ENCODE peak calls at places on chromosomes 11 and 22, in nine cellular contexts. V is K562, H is pancreas, U is upper lobe of left lung, W is IMR-90, T is fibroblast of lung, I is GM23248, A is esophagus squamous epithelium, M is psoas muscle. B is an unnamed sample.

GRCh38 chr11:63558459-63559157 is 4.6 kb downstream of the PLAAT2 start:
- DNase-seq in U (no peak), I (no peak), M (no peak), W (no peak), V (no peak), H (no peak), T (no peak), A (no peak), B (no peak)

GRCh38 chr22:37259540-37260029 is 15.5 kb upstream of the RAC2 start:
- DNase-seq in T (peak; percentile 53), W (peak; percentile 61), H (no peak), V (peak; percentile 46), U (no peak), M (no peak), I (peak; percentile 77), A (no peak), B (no peak)

GRCh38 chr22:24155597-24156145 is 25.6 kb upstream of the SUSD2 start:
- DNase-seq in W (peak; percentile 65), T (peak; percentile 74), I (peak; percentile 93), V (no peak), H (peak; percentile 78), M (peak; percentile 88), U (peak; percentile 95), A (no peak), B (peak; percentile 39)

GRCh38 chr11:843086-843704 is 543 bp downstream of the TSPAN4 start:
- DNase-seq in U (no peak), M (no peak), T (no peak), H (peak; percentile 52), V (peak; percentile 57), A (no peak), I (peak; percentile 63), W (no peak), B (no peak)

GRCh38 chr11:119316729-119317591 is at the start of gene MCAM:
- DNase-seq in I (peak; percentile 56), M (no peak), V (peak; percentile 93), A (no peak), U (peak; percentile 88), H (no peak), W (peak; percentile 48), T (peak; percentile 33), B (peak; percentile 60)

GRCh38 chr11:36456136-36456535 is 53.9 kb downstream of the TRAF6 start:
- DNase-seq in U (peak; percentile 10), H (no peak), V (no peak), A (no peak), I (no peak), W (no peak), M (no peak), T (peak; percentile 77), B (no peak)

GRCh38 chr11:120912504-120912903 is 111.4 kb upstream of the TBCEL start:
- DNase-seq in W (peak; percentile 57), T (peak; percentile 55), H (no peak), M (no peak), A (no peak), U (no peak), I (peak; percentile 67), V (no peak), B (no peak)

GRCh38 chr22:36419912-36420882 is 32.4 kb upstream of the MYH9 start:
- DNase-seq in M (no peak), H (no peak), W (no peak), I (peak; percentile 19), T (no peak), V (no peak), U (no peak), A (no peak), B (no peak)

GRCh38 chr11:66936326-66936725 is 21.9 kb downstream of the PC start:
- DNase-seq in I (peak; percentile 58), H (no peak), A (no peak), T (peak; percentile 97), U (no peak), W (peak; percentile 97), M (no peak), V (no peak), B (no peak)

GRCh38 chr11:94638278-94638901 is 71.2 kb downstream of the PIWIL4 start:
- DNase-seq in M (no peak), A (no peak), V (no peak), H (no peak), W (no peak), U (no peak), I (peak; percentile 24), T (no peak), B (no peak)

GRCh38 chr22:36367479-36367878 is 20.3 kb downstream of the MYH9 start:
- DNase-seq in H (no peak), W (no peak), U (no peak), I (no peak), V (no peak), M (no peak), T (no peak), A (no peak), B (no peak)

GRCh38 chr11:26931248-26931631 is 62.7 kb upstream of the FIBIN start:
- DNase-seq in V (no peak), H (no peak), T (peak; percentile 57), A (no peak), U (no peak), W (peak; percentile 30), M (no peak), I (peak; percentile 52), B (no peak)

GRCh38 chr11:19433791-19434190 is 193.0 kb upstream of the E2F8 start:
- DNase-seq in W (no peak), I (no peak), M (no peak), A (no peak), V (no peak), H (no peak), T (no peak), U (no peak), B (no peak)

GRCh38 chr11:20596629-20597129 is 2.7 kb upstream of the SLC6A5 start:
- DNase-seq in M (no peak), V (peak; percentile 20), T (no peak), U (peak; percentile 75), W (no peak), H (no peak), I (peak; percentile 15), A (no peak), B (no peak)

GRCh38 chr11:29432719-29433325 is 584.0 kb downstream of the KCNA4 start:
- DNase-seq in I (peak; percentile 43), M (no peak), W (peak; percentile 6), U (no peak), A (no peak), T (peak; percentile 9), H (no peak), V (peak; percentile 9), B (no peak)

GRCh38 chr11:69654660-69655478 is 13.9 kb downstream of the CCND1 start:
- DNase-seq in A (no peak), I (peak; percentile 70), M (peak; percentile 38), T (peak; percentile 49), H (peak; percentile 49), V (no peak), W (peak; percentile 52), U (no peak), B (no peak)

GRCh38 chr22:36541831-36542391 is 12.9 kb upstream of the EIF3D start:
- DNase-seq in A (no peak), I (peak; percentile 96), W (peak; percentile 96), H (no peak), T (peak; percentile 70), V (no peak), M (no peak), U (no peak), B (no peak)

GRCh38 chr22:32596471-32596870 is 121.9 kb downstream of the FBXO7 start:
- DNase-seq in V (no peak), I (no peak), A (no peak), H (no peak), W (no peak), T (no peak), U (no peak), M (no peak), B (no peak)

GRCh38 chr22:48483764-48484528 is 1343.7 kb downstream of the BRD1 start:
- DNase-seq in M (peak; percentile 11), W (no peak), T (no peak), U (no peak), I (no peak), A (no peak), V (no peak), H (no peak), B (no peak)

GRCh38 chr11:125743681-125744080 is 2.4 kb upstream of the PATE1 start:
- DNase-seq in T (no peak), V (no peak), A (no peak), W (no peak), M (no peak), H (no peak), I (peak; percentile 17), U (no peak), B (no peak)

GRCh38 chr22:44668190-44668885 is 33.7 kb upstream of the PRR5 start:
- DNase-seq in M (peak; percentile 53), A (no peak), H (no peak), V (peak; percentile 80), U (peak; percentile 90), I (peak; percentile 63), W (no peak), T (no peak), B (no peak)

GRCh38 chr11:34188181-34188580 is 82.8 kb downstream of the NAT10 start:
- DNase-seq in M (no peak), A (no peak), W (no peak), T (no peak), I (no peak), V (no peak), H (no peak), U (no peak), B (no peak)

GRCh38 chr11:91296628-91297027 is 928.0 kb upstream of the FAT3 start:
- DNase-seq in V (no peak), U (no peak), W (peak; percentile 63), T (peak; percentile 83), H (no peak), M (no peak), I (no peak), A (no peak), B (no peak)

GRCh38 chr11:57778318-57779037 is 16.9 kb downstream of the CTNND1 start:
- DNase-seq in U (no peak), A (no peak), W (peak; percentile 98), I (peak; percentile 92), M (peak; percentile 88), H (peak; percentile 89), T (peak; percentile 96), V (peak; percentile 61), B (peak; percentile 94)
- H3K4me1 ChIP-seq in U (peaks cover 98% of the 10 kb centered on the region), A (peaks cover 98% of the 10 kb centered on the region), W (peaks cover 31% of the 10 kb centered on the region), I (peaks cover 55% of the 10 kb centered on the region), M (peaks cover 82% of the 10 kb centered on the region), H (peaks cover 77% of the 10 kb centered on the region), T (peaks cover 31% of the 10 kb centered on the region), V (peaks cover 26% of the 10 kb centered on the region), B (peaks cover 68% of the 10 kb centered on the region)

GRCh38 chr22:42799462-42800405 is 57.3 kb downstream of the ARFGAP3 start:
- DNase-seq in U (no peak), T (no peak), V (peak; percentile 29), H (no peak), W (no peak), M (no peak), I (peak; percentile 33), A (no peak), B (no peak)
- H3K36me3 ChIP-seq in U (peaks cover 82% of the 10 kb centered on the region), T (peaks cover 14% of the 10 kb centered on the region), V (peaks cover 2% of the 10 kb centered on the region), H (peaks cover 13% of the 10 kb centered on the region), W (peaks cover 61% of the 10 kb centered on the region), M (peaks cover 76% of the 10 kb centered on the region), I (peaks cover 28% of the 10 kb centered on the region), A (peaks cover 88% of the 10 kb centered on the region), B (peaks cover 83% of the 10 kb centered on the region)

GRCh38 chr11:12089041-12089440 is 21.3 kb upstream of the MICAL2 start:
- DNase-seq in M (no peak), U (no peak), W (no peak), H (no peak), A (no peak), I (no peak), T (no peak), V (no peak), B (no peak)
- H3K4me1 ChIP-seq in M (peaks cover 24% of the 10 kb centered on the region), U (peaks cover 72% of the 10 kb centered on the region), W (peaks cover 36% of the 10 kb centered on the region), H (no peaks in the 10 kb centered on the region), A (peaks cover 55% of the 10 kb centered on the region), I (peaks cover 53% of the 10 kb centered on the region), T (peaks cover 46% of the 10 kb centered on the region), V (peaks cover 14% of the 10 kb centered on the region), B (peaks cover 61% of the 10 kb centered on the region)

GRCh38 chr11:28083118-28083517 is 24.8 kb downstream of the KIF18A start:
- DNase-seq in U (no peak), H (no peak), I (no peak), W (no peak), V (no peak), A (no peak), T (no peak), M (no peak), B (no peak)
- H3K36me3 ChIP-seq in U (no peaks in the 10 kb centered on the region), H (no peaks in the 10 kb centered on the region), I (peaks cover 7% of the 10 kb centered on the region), W (peaks cover 3% of the 10 kb centered on the region), V (peaks cover 65% of the 10 kb centered on the region), A (peaks cover 4% of the 10 kb centered on the region), T (no peaks in the 10 kb centered on the region), M (no peaks in the 10 kb centered on the region), B (no peaks in the 10 kb centered on the region)